ENCODE peak calls at places on chromosome 9, in ten cellular contexts. O is LNCaP clone FGC, Y is prostate gland, U is BJ, X is uterus, M is left ventricle myocardium inferior, L is thyroid gland, P is coronary artery, V is foreskin fibroblast, G is HCT116. J is an unnamed sample.

GRCh38 chr9:109815366-109815947 is 35.5 kb downstream of the PALM2AKAP2 start:
- DNase-seq in M (no peak), U (no peak), G (no peak), O (no peak), V (peak), L (no peak), P (no peak), Y (no peak), X (no peak), J (no peak)

GRCh38 chr9:127049581-127049980 is 72.9 kb downstream of the ANGPTL2 start:
- DNase-seq in Y (no peak), X (no peak), G (no peak), U (no peak), O (no peak), V (no peak), P (no peak), M (no peak), L (no peak), J (no peak)

GRCh38 chr9:116837038-116837998 is 150.2 kb downstream of the TRIM32 start:
- DNase-seq in O (no peak), U (no peak), V (no peak), X (no peak), L (no peak), M (no peak), G (no peak), Y (peak), P (no peak), J (no peak)

GRCh38 chr9:112764344-112764743 is 13.8 kb downstream of the SNX30 start:
- DNase-seq in O (no peak), Y (no peak), G (no peak), V (peak), U (no peak), L (no peak), P (no peak), X (no peak), M (no peak), J (no peak)

GRCh38 chr9:134968011-134968822 is 50.5 kb upstream of the FCN1 start:
- DNase-seq in O (no peak), Y (no peak), P (no peak), G (no peak), X (no peak), V (peak), L (no peak), U (no peak), M (no peak), J (no peak)

GRCh38 chr9:136088939-136089696 is 6.0 kb downstream of the NACC2 start:
- DNase-seq in P (no peak), O (no peak), V (no peak), X (no peak), U (no peak), Y (no peak), M (no peak), G (no peak), L (no peak), J (no peak)

GRCh38 chr9:124960409-124960752 is 19.5 kb upstream of the GOLGA1 start:
- DNase-seq in M (no peak), U (no peak), Y (no peak), L (no peak), G (no peak), V (peak), O (no peak), X (no peak), P (no peak), J (no peak)

GRCh38 chr9:32928145-32928763 is 73.2 kb downstream of the APTX start:
- DNase-seq in X (no peak), U (no peak), Y (no peak), O (peak), V (peak), P (no peak), G (no peak), L (no peak), M (no peak), J (no peak)

GRCh38 chr9:104841601-104842106 is 77.7 kb downstream of the NIPSNAP3B start:
- DNase-seq in Y (no peak), L (peak), P (no peak), V (no peak), O (no peak), X (no peak), M (no peak), U (no peak), G (no peak), J (no peak)

GRCh38 chr9:70045452-70045851 is 1.8 kb downstream of the MAMDC2 start:
- DNase-seq in X (no peak), G (no peak), U (no peak), V (no peak), O (no peak), M (no peak), P (no peak), L (no peak), Y (no peak), J (no peak)

GRCh38 chr9:120914410-120914809 is 12.2 kb downstream of the TRAF1 start:
- DNase-seq in Y (no peak), V (no peak), M (no peak), P (no peak), G (no peak), X (no peak), L (no peak), O (no peak), U (no peak), J (no peak)

GRCh38 chr9:137611623-137612609 is 6.4 kb downstream of the ARRDC1 start:
- DNase-seq in L (peak), V (peak), G (peak), Y (peak), O (peak), M (no peak), X (peak), P (no peak), U (peak), J (no peak)

GRCh38 chr9:78324682-78325081 is 27.8 kb downstream of the PSAT1 start:
- DNase-seq in X (no peak), P (no peak), Y (no peak), L (no peak), G (no peak), O (no peak), V (no peak), U (no peak), M (no peak), J (no peak)

DNA sequence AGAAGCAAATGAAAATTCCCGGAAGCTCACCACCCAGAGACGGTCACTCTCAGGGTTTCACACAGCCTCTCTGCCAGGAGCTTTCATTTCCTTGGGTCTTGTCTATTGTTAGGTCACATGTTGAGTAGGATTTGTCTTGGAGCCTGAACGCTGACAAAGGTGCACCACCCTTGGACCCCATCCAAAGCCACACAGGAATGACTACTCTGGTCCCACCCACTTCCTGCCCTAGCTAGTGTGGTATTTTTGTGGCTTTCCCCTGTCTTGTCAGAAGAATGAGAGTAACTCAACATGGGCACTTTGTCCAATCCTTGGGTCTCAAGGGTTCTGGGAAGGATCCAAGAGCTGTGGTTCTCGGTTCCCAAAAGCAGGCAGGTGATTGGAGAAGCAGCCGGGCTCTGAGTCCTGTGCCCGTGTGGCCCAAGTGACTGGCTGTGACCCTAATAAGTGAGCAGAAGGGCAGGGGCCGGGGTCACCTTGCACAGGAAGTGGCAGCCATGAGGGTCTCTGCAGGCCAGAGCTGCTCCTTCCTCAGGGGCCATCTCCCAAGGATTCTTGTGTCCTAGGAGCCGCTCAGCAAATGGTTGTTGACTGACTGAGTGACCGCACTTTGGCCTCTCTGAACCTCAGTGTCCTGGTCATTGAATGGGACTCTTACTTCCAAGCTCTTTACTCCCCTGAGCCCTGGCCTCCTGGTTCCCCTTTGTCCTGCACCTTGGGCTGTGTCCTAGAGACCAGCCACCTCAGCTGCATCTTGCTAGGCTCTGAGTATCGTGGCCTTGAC is 6.9 kb downstream of the FGD3 start:
- DNase-seq in O (no peak), M (peak), G (peak), L (peak), X (peak), V (no peak), Y (peak), P (no peak), U (no peak), J (no peak)
- H3K4me3 ChIP-seq in O (no peak), M (peak), G (peak), L (no peak), X (no peak), V (no peak), Y (no peak), P (no peak), U (no peak), J (no peak)

GRCh38 chr9:133683494-133684460 is 47.6 kb downstream of the DBH start:
- DNase-seq in L (peak), G (no peak), V (no peak), P (no peak), O (no peak), M (peak), Y (no peak), X (no peak), U (no peak), J (no peak)
- TF ChIP-seq CTCF in L (no peak), G (no peak), V (no peak), P (no peak), O (no peak), M (no peak), Y (no peak), X (no peak), U (peak), J (no peak)

GRCh38 chr9:87256973-87257372 is 240.7 kb upstream of the DAPK1 start:
- DNase-seq in M (no peak), V (peak), L (no peak), Y (no peak), G (no peak), P (no peak), U (no peak), X (no peak), O (no peak), J (no peak)
- H3K4me3 ChIP-seq in M (no peak), V (no peak), L (no peak), Y (no peak), G (no peak), P (no peak), U (no peak), X (no peak), O (no peak), J (no peak)

GRCh38 chr9:21155501-21155900 is 11.0 kb downstream of the IFNA21 start:
- DNase-seq in Y (no peak), G (no peak), U (no peak), O (no peak), M (no peak), P (no peak), X (no peak), V (peak), L (no peak), J (no peak)

GRCh38 chr9:21153688-21154608 is 12.3 kb upstream of the IFNW1 start:
- DNase-seq in L (peak), P (no peak), X (no peak), O (peak), V (peak), U (no peak), G (peak), M (no peak), Y (no peak), J (no peak)
- TF ChIP-seq CTCF in L (peak), P (no peak), X (no peak), O (peak), V (no peak), U (no peak), G (peak), M (peak), Y (no peak), J (no peak)

GRCh38 chr9:90842984-90843383 is 41.4 kb downstream of the SYK start:
- DNase-seq in X (no peak), L (no peak), U (no peak), V (no peak), P (no peak), O (no peak), Y (no peak), M (no peak), G (no peak), J (no peak)

GRCh38 chr9:90841213-90841612 is 39.6 kb downstream of the SYK start:
- DNase-seq in X (no peak), V (no peak), Y (no peak), G (no peak), L (no peak), U (no peak), M (no peak), P (no peak), O (no peak), J (no peak)

GRCh38 chr9:90843530-90843929 is 41.9 kb downstream of the SYK start:
- DNase-seq in L (no peak), X (no peak), U (no peak), V (no peak), Y (no peak), G (no peak), O (no peak), M (no peak), P (no peak), J (no peak)

GRCh38 chr9:90842378-90842777 is 40.8 kb downstream of the SYK start:
- DNase-seq in L (no peak), X (no peak), Y (no peak), G (no peak), M (no peak), O (no peak), V (no peak), P (no peak), U (no peak), J (no peak)

GRCh38 chr9:90841615-90842014 is 40.0 kb downstream of the SYK start:
- DNase-seq in U (no peak), X (no peak), M (no peak), V (no peak), Y (no peak), L (no peak), P (no peak), O (no peak), G (no peak), J (no peak)
- H3K4me3 ChIP-seq in U (no peak), X (no peak), M (no peak), V (no peak), Y (no peak), L (no peak), P (no peak), O (no peak), G (no peak), J (no peak)

DNA sequence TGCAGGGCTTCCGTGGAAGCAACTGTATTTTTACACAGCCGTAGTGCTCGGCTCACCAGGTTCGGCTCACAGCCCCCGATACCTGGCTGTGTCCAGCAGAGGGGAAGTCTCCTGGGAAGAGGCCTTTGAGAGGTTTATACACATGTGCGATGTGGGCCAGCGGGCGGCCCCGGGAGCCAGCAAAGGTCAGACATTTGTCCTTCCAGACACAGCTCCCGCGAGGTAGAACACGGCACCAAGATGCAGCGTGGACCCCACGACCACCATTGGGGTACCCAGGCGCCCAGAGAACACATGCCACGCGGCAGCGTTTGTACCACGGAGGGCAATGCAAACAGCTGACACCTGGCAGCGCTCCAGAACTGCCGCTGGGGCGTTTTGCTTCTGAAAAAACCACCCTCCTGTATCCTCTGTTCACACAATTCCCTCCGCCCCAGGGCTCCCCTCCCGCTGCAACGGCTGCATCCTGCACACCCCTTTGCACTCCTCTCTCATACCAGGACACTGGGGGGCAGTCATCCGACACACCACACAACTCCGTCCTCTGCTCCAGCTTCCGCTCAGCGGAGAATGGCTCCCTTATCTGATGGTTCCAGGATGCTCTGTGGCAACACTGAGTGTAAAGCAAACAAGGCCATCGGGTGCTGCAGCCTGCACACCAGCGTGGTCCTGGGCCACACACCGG is 235.3 kb downstream of the SYK start:
- DNase-seq in G (peak), M (peak), Y (peak), O (peak), V (peak), P (peak), L (peak), X (peak), U (no peak), J (peak)
- TF ChIP-seq CTCF in G (peak), M (peak), Y (peak), O (peak), V (peak), P (no peak), L (peak), X (peak), U (peak), J (peak)

GRCh38 chr9:133711428-133712220 is 26.5 kb downstream of the SARDH start:
- DNase-seq in Y (no peak), V (no peak), G (no peak), P (no peak), X (no peak), O (no peak), U (no peak), L (no peak), M (no peak), J (no peak)
- H3K4me3 ChIP-seq in Y (no peak), V (no peak), G (no peak), P (no peak), X (no peak), O (no peak), U (no peak), L (no peak), M (no peak), J (no peak)